ENCODE peak calls at places on chromosomes 12 and 14, in four cellular contexts. H, N, P and W are unnamed samples.
A peak's percentile ranks its signal among the peaks of the same experiment; 100 is the strongest.

GRCh38 chr12:131223171-131223761 is 269.6 kb downstream of the ADGRD1 start:
- DNase-seq in H (no peak), N (no peak), P (no peak), W (no peak)

GRCh38 chr14:79375336-79375735 is 836.0 kb downstream of the DIO2 start:
- DNase-seq in H (no peak), N (peak; percentile 6), P (no peak), W (no peak)

GRCh38 chr14:100818221-100818699 is 7.7 kb upstream of the MEG3 start:
- DNase-seq in H (no peak), N (no peak), P (no peak), W (no peak)

GRCh38 chr14:59343585-59343984 is 121.6 kb downstream of the GPR135 start:
- DNase-seq in H (no peak), N (no peak), P (no peak), W (no peak)

GRCh38 chr12:54479421-54479820 is 6.0 kb upstream of the GTSF1 start:
- DNase-seq in H (peak; percentile 77), N (no peak), P (no peak), W (no peak)

GRCh38 chr12:45789025-45789424 is 59.5 kb downstream of the ARID2 start:
- DNase-seq in H (peak; percentile 91), N (peak; percentile 6), P (no peak), W (peak; percentile 42)

GRCh38 chr12:14810953-14811483 is 3.0 kb downstream of the SMCO3 start:
- DNase-seq in H (peak; percentile 42), N (no peak), P (peak; percentile 19), W (no peak)

GRCh38 chr12:52691076-52691764 is 11.0 kb upstream of the KRT1 start:
- DNase-seq in H (peak; percentile 14), N (peak; percentile 70), P (no peak), W (no peak)

GRCh38 chr14:100025111-100025510 is 40.1 kb upstream of the EVL start:
- DNase-seq in H (peak; percentile 69), N (peak; percentile 56), P (peak; percentile 37), W (no peak)

GRCh38 chr14:96086574-96087077 is 47.5 kb downstream of the C14orf132 start:
- DNase-seq in H (peak; percentile 50), N (no peak), P (peak; percentile 76), W (no peak)

GRCh38 chr12:14260011-14260993 is 105.2 kb upstream of the ATF7IP start:
- DNase-seq in H (peak; percentile 94), N (no peak), P (peak; percentile 83), W (no peak)

GRCh38 chr12:54050479-54050805 is 3.2 kb upstream of the HOXC4 start:
- DNase-seq in H (no peak), N (no peak), P (no peak), W (no peak)

GRCh38 chr14:24366664-24367505 is 1.1 kb upstream of the NFATC4 start:
- DNase-seq in H (peak; percentile 98), N (peak; percentile 85), P (peak; percentile 75), W (peak; percentile 57)

DNA sequence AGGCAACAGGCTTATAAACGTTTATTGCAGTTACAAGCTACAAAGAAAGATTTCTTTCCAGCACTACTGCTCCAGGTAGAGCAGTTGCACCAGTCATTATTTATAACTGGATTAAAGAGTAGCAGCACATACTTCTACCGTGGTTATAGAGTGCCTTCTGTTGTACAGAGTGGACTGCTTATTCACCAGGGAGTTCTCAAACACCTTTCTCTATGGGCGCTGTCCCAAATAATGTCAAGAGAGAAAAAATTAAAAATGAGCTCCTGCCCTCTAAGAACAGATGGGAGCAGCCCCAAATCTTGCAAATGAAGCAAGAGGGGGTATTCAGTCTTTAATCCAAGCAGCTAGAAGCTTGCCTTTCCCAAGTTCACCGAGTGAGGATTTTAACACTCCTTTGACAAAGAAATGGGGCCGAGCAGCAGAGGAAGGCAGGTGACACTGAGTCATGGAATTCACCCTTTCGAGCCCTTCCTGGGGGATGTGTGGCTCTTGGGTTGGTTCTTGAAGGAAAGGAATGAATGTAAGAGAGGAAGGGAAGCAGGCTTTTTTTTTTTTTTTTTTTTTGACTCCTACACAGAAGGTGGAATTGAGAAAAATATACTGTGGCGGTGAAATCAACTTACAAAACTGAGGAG is 181.2 kb downstream of the PRKCH start:
- DNase-seq in H (no peak), N (no peak), P (peak; percentile 74), W (no peak)
- H3K4me3 ChIP-seq in H (no peak overlapping the region), N (no peak overlapping the region), P (no peak overlapping the region), W (no peak overlapping the region)

GRCh38 chr14:71290301-71290700 is 383.0 kb downstream of the PCNX1 start:
- DNase-seq in H (no peak), N (no peak), P (no peak), W (no peak)
- H3K27ac ChIP-seq in H (peak overlapping the region; percentile 71), N (no peak overlapping the region), P (no peak overlapping the region), W (no peak overlapping the region)

DNA sequence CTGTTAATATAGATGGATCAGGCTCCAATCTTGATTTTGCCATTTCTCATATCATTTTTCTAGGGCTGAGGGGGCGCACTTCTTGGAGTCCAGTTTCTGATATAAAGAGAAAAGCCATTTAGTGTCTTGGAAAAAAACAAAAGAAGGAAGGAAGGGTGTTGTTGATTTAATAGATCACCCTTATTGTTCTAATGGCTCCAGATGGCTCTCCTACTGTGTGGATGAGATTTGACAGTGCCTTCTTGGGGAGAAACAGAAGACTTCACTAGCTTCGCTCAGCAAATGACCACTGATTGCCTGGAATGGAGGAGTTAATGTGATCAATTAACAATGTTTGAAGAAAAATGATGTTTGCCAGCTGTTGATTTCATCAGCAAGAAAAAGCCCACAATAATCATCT is 216.1 kb downstream of the APAF1 start:
- DNase-seq in H (no peak), N (no peak), P (no peak), W (no peak)
- H3K9ac ChIP-seq in H (no peak overlapping the region), N (no peak overlapping the region), P (no peak overlapping the region), W (no peak overlapping the region)

GRCh38 chr12:95116773-95117172 is 43.4 kb upstream of the NR2C1 start:
- DNase-seq in H (peak; percentile 23), N (no peak), P (peak; percentile 98), W (no peak)
- H3K4me3 ChIP-seq in H (no peak overlapping the region), N (no peak overlapping the region), P (peak overlapping the region; percentile 42), W (no peak overlapping the region)

GRCh38 chr14:67512463-67513134 is 20.5 kb upstream of the PLEKHH1 start:
- DNase-seq in H (no peak), N (no peak), P (no peak), W (no peak)

GRCh38 chr14:67513631-67514108 is 19.4 kb upstream of the PLEKHH1 start:
- DNase-seq in H (no peak), N (no peak), P (no peak), W (no peak)

GRCh38 chr14:67514650-67515385 is 18.3 kb upstream of the PLEKHH1 start:
- DNase-seq in H (peak; percentile 76), N (peak; percentile 83), P (no peak), W (no peak)

GRCh38 chr14:67515386-67516079 is 17.6 kb upstream of the PLEKHH1 start:
- DNase-seq in H (peak; percentile 53), N (no peak), P (no peak), W (no peak)

DNA sequence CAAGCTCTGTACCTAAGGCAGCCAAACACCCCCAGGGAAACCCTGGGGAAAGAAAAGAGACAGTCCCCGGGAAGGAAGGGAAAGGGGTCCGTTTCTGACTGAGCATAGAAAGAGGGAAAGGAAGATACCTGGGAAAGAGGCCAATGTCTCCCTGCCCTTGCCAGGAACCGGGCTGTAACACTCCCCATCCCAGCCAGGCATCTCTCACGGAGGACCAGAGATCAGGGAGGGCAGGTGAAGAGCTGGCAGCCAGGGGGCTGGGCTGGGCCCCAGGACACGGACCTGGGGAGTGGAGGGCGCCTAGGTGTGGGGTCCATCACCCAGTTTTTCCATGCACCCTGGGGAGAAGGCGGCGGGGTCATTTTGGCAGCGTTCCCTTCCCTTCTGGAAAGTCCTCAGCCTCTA is 18.9 kb upstream of the PLEKHH1 start:
- DNase-seq in H (peak; percentile 18), N (peak; percentile 44), P (no peak), W (no peak)
- H3K27ac ChIP-seq in H (no peak overlapping the region), N (no peak overlapping the region), P (no peak overlapping the region), W (no peak overlapping the region)